ENCODE peak calls at places on chromosomes 6 and 20, in seven cellular contexts. X is esophagus squamous epithelium, L is ovary, H is SK-N-SH, N is left lung, C is heart right ventricle, O is suprapubic skin. A is an unnamed sample.

GRCh38 chr6:83215131-83216047 is 22.2 kb downstream of the RWDD2A start:
- DNase-seq in X (no peak), L (peak; percentile 55), H (peak; percentile 51), N (no peak), C (peak; percentile 21), O (peak; percentile 68), A (peak; percentile 79)

GRCh38 chr6:72748759-72749158 is 126.9 kb downstream of the KCNQ5 start:
- DNase-seq in X (no peak), L (no peak), H (no peak), N (no peak), C (no peak), O (no peak), A (peak; percentile 57)

GRCh38 chr6:96014846-96015245 is 928 bp upstream of the FUT9 start:
- DNase-seq in X (no peak), L (no peak), H (peak; percentile 9), N (no peak), C (no peak), O (no peak), A (no peak)

GRCh38 chr6:141988954-141989705 is 143.6 kb upstream of the GJE1 start:
- DNase-seq in X (no peak), L (no peak), H (peak; percentile 27), N (no peak), C (no peak), O (no peak), A (peak; percentile 70)

GRCh38 chr6:43428874-43429273 is 1.5 kb downstream of the ABCC10 start:
- DNase-seq in X (no peak), L (no peak), H (no peak), N (no peak), C (no peak), O (no peak), A (peak; percentile 3)

GRCh38 chr6:65202738-65203137 is 504.3 kb downstream of the EYS start:
- DNase-seq in X (no peak), L (no peak), H (no peak), N (peak; percentile 9), C (no peak), O (no peak), A (no peak)

GRCh38 chr20:56986931-56987720 is 279.3 kb downstream of the BMP7 start:
- DNase-seq in X (no peak), L (no peak), H (no peak), N (no peak), C (no peak), O (no peak), A (peak; percentile 93)

GRCh38 chr6:140485740-140486467 is 1111.5 kb upstream of the CITED2 start:
- DNase-seq in X (no peak), L (peak; percentile 28), H (no peak), N (no peak), C (no peak), O (no peak), A (peak; percentile 84)

GRCh38 chr20:50712771-50713676 is 18.4 kb upstream of the PARD6B start:
- DNase-seq in X (no peak), L (no peak), H (no peak), N (no peak), C (no peak), O (no peak), A (no peak)

GRCh38 chr6:156961282-156961892 is 184.2 kb downstream of the ARID1B start:
- DNase-seq in X (no peak), L (no peak), H (no peak), N (no peak), C (no peak), O (no peak), A (no peak)

DNA sequence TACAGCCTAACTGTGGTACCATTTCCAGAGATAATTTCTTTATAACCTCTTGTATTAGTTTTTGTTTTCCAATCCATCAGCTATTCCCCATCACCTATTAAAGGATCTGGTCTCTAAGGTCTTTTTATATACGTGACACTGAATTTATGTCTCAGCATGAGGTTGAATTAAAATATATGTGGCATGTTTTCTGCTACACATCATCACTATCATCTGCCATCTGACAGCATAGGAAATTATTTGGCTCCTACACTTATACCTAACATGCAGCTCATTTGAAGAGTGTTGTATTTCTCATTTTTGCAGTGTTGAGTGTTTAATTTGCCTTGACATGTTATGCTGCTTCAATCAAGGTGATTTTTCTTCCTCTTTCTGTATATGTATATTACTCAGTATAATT is 100.3 kb downstream of the LIN28B start:
- DNase-seq in X (no peak), L (no peak), H (no peak), N (no peak), C (no peak), O (no peak), A (no peak)
- TF ChIP-seq CTCF in X (no peak), L (no peak), H (no peak), N (no peak), C (no peak), O (no peak), A (no peak)

GRCh38 chr6:70686548-70687133 is 19.0 kb downstream of the SMAP1 start:
- DNase-seq in X (no peak), L (no peak), H (peak; percentile 24), N (no peak), C (no peak), O (no peak), A (peak; percentile 61)
- TF ChIP-seq CTCF in X (peak; percentile 45), L (peak; percentile 56), H (peak; percentile 88), N (peak; percentile 56), C (peak; percentile 84), O (peak; percentile 17), A (peak; percentile 58)

GRCh38 chr6:31739639-31740396 is at the start of gene MSH5:
- DNase-seq in X (peak; percentile 90), L (peak; percentile 98), H (peak; percentile 95), N (peak; percentile 96), C (peak; percentile 97), O (peak; percentile 99), A (peak; percentile 99)

GRCh38 chr6:31736026-31736767 is at the start of gene CLIC1:
- DNase-seq in X (no peak), L (peak; percentile 90), H (peak; percentile 87), N (peak; percentile 97), C (peak; percentile 84), O (peak; percentile 95), A (peak; percentile 80)

GRCh38 chr6:31736768-31737314 is 511 bp upstream of the CLIC1 start:
- DNase-seq in X (no peak), L (no peak), H (no peak), N (no peak), C (no peak), O (no peak), A (no peak)

GRCh38 chr6:31737315-31738047 is 1.2 kb upstream of the CLIC1 start:
- DNase-seq in X (no peak), L (no peak), H (no peak), N (no peak), C (no peak), O (no peak), A (no peak)

GRCh38 chr6:31738048-31738979 is 1.5 kb upstream of the MSH5 start:
- DNase-seq in X (no peak), L (no peak), H (no peak), N (no peak), C (no peak), O (no peak), A (peak; percentile 84)
- TF ChIP-seq CTCF in X (no peak), L (no peak), H (peak; percentile 55), N (no peak), C (no peak), O (no peak), A (peak; percentile 33)

DNA sequence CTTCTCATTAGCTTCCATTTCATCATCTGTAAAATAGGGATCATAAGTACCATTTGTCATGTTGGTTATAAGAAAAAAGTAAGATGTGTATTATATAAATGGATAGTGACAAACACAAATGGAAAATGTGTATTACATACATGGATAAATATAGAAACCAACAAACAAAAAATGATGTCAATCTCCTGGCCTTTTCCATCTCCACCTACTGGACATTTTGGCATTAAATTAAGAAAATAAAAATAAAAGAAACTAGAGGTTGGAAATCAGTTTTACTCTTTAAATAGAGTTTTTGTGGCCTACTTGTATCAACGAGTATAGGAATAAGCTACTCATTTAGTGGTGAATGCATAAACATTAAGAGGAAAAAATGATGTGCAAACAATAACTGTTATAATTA is 67.5 kb upstream of the THEMIS start:
- DNase-seq in X (no peak), L (no peak), H (no peak), N (no peak), C (no peak), O (no peak), A (no peak)
- TF ChIP-seq CTCF in X (no peak), L (no peak), H (peak; percentile 25), N (no peak), C (no peak), O (no peak), A (no peak)

GRCh38 chr6:28390688-28391087 is 8.9 kb downstream of the ZSCAN12 start:
- DNase-seq in X (no peak), L (no peak), H (no peak), N (no peak), C (no peak), O (no peak), A (no peak)
- TF ChIP-seq CTCF in X (no peak), L (no peak), H (no peak), N (no peak), C (no peak), O (no peak), A (no peak)

A was measured in fibroblast of villous mesenchyme.